ENCODE peak calls at places on chromosome 1, in seven cellular contexts. N, T, J, S, A, E and P are unnamed samples.

GRCh38 chr1:72485786-72486185 is 203.4 kb upstream of the NEGR1 start:
- DNase-seq in T (no peak), J (no peak), S (no peak), N (no peak), E (no peak), A (peak; percentile 14), P (no peak)

GRCh38 chr1:15406911-15407559 is 2.7 kb upstream of the EFHD2 start:
- DNase-seq in S (peak; percentile 48), A (peak; percentile 64), E (no peak), J (no peak), N (no peak), T (no peak), P (peak; percentile 40)

GRCh38 chr1:26996665-26997064 is 3.2 kb downstream of the TRNP1 start:
- DNase-seq in T (no peak), N (no peak), S (no peak), E (no peak), A (no peak), J (no peak), P (no peak)

GRCh38 chr1:183588827-183589226 is 1.4 kb downstream of the NCF2 start:
- DNase-seq in E (peak; percentile 25), A (no peak), J (no peak), S (no peak), T (no peak), N (no peak), P (no peak)

GRCh38 chr1:180353930-180354329 is 123.9 kb downstream of the LHX4 start:
- DNase-seq in N (no peak), T (no peak), S (no peak), J (no peak), A (no peak), E (no peak), P (no peak)

GRCh38 chr1:201221201-201221846 is 30.7 kb downstream of the IGFN1 start:
- DNase-seq in E (no peak), J (no peak), T (no peak), A (no peak), N (no peak), S (no peak), P (no peak)

GRCh38 chr1:234315091-234315541 is 58.1 kb upstream of the COA6 start:
- DNase-seq in N (no peak), E (no peak), J (peak; percentile 31), A (peak; percentile 42), S (peak; percentile 30), T (no peak), P (peak; percentile 69)

GRCh38 chr1:175673236-175674150 is 69.9 kb downstream of the TNR start:
- DNase-seq in A (peak; percentile 8), N (no peak), E (no peak), S (peak; percentile 0), J (no peak), T (peak; percentile 27), P (no peak)

GRCh38 chr1:208542309-208542708 is 298.1 kb upstream of the PLXNA2 start:
- DNase-seq in A (no peak), E (no peak), J (no peak), T (no peak), N (no peak), S (no peak), P (no peak)

GRCh38 chr1:204366759-204367158 is 7.0 kb upstream of the PLEKHA6 start:
- DNase-seq in T (peak; percentile 54), J (no peak), A (no peak), N (no peak), S (no peak), E (no peak), P (no peak)

GRCh38 chr1:241101622-241102021 is 255.4 kb downstream of the RGS7 start:
- DNase-seq in S (no peak), N (no peak), E (no peak), J (peak; percentile 5), T (no peak), A (no peak), P (no peak)

GRCh38 chr1:223133301-223133823 is 9.7 kb downstream of the TLR5 start:
- DNase-seq in N (no peak), S (no peak), A (no peak), E (peak; percentile 9), J (no peak), T (no peak), P (no peak)

GRCh38 chr1:92583821-92584760 is 97.4 kb upstream of the GFI1 start:
- DNase-seq in J (no peak), T (no peak), N (no peak), S (peak; percentile 91), E (no peak), A (peak; percentile 82), P (peak; percentile 94)

GRCh38 chr1:11761988-11762406 is at the start of gene C1orf167:
- DNase-seq in T (no peak), S (no peak), E (peak; percentile 26), N (no peak), J (no peak), A (no peak), P (no peak)

GRCh38 chr1:234970731-234971476 is 157.7 kb downstream of the TOMM20 start:
- DNase-seq in S (peak; percentile 99), J (peak; percentile 94), E (peak; percentile 58), N (peak; percentile 23), T (no peak), A (peak; percentile 98), P (peak; percentile 89)

GRCh38 chr1:64915381-64916274 is 50.7 kb downstream of the JAK1 start:
- DNase-seq in S (peak; percentile 94), A (peak; percentile 61), T (no peak), E (peak; percentile 37), N (no peak), J (no peak), P (peak; percentile 66)